ENCODE peak calls at places on chromosomes 1 and 21, in five cellular contexts. One of them, this sample, is unnamed.

GRCh38 chr1:115465802-115466363 is 127.8 kb upstream of the NGF start:
- DNase-seq in brain microvascular endothelial cell: no peak
- DNase-seq in GM13977: no peak
- DNase-seq in progenitor cell of endocrine pancreas: no peak
- DNase-seq in GM12864: no peak
- DNase-seq in this sample: peak

GRCh38 chr1:206655471-206655882 is 20.1 kb downstream of the DYRK3 start:
- DNase-seq in brain microvascular endothelial cell: no peak
- DNase-seq in GM13977: no peak
- DNase-seq in progenitor cell of endocrine pancreas: no peak
- DNase-seq in GM12864: no peak
- DNase-seq in this sample: no peak

GRCh38 chr1:230328342-230329015 is 97.7 kb downstream of the PGBD5 start:
- DNase-seq in brain microvascular endothelial cell: no peak
- DNase-seq in GM13977: no peak
- DNase-seq in progenitor cell of endocrine pancreas: no peak
- DNase-seq in GM12864: no peak
- DNase-seq in this sample: no peak

GRCh38 chr1:172698224-172698623 is 39.3 kb downstream of the FASLG start:
- DNase-seq in brain microvascular endothelial cell: no peak
- DNase-seq in GM13977: no peak
- DNase-seq in progenitor cell of endocrine pancreas: no peak
- DNase-seq in GM12864: no peak
- DNase-seq in this sample: no peak

GRCh38 chr1:6098303-6099215 is 52.9 kb downstream of the KCNAB2 start:
- DNase-seq in brain microvascular endothelial cell: no peak
- DNase-seq in GM13977: no peak
- DNase-seq in progenitor cell of endocrine pancreas: no peak
- DNase-seq in GM12864: no peak
- DNase-seq in this sample: no peak

GRCh38 chr1:235011064-235011598 is 117.5 kb downstream of the TOMM20 start:
- DNase-seq in brain microvascular endothelial cell: no peak
- DNase-seq in GM13977: peak
- DNase-seq in progenitor cell of endocrine pancreas: no peak
- DNase-seq in GM12864: peak
- DNase-seq in this sample: no peak

GRCh38 chr1:234729566-234729965 is 119.6 kb upstream of the IRF2BP2 start:
- DNase-seq in brain microvascular endothelial cell: peak
- DNase-seq in GM13977: no peak
- DNase-seq in progenitor cell of endocrine pancreas: no peak
- DNase-seq in GM12864: no peak
- DNase-seq in this sample: no peak

GRCh38 chr21:41170442-41170841 is 2.5 kb downstream of the BACE2 start:
- DNase-seq in brain microvascular endothelial cell: no peak
- DNase-seq in GM13977: peak
- DNase-seq in progenitor cell of endocrine pancreas: peak
- DNase-seq in GM12864: no peak
- DNase-seq in this sample: no peak

GRCh38 chr1:85199667-85200366 is 999 bp downstream of the SYDE2 start:
- DNase-seq in brain microvascular endothelial cell: no peak
- DNase-seq in GM13977: no peak
- DNase-seq in progenitor cell of endocrine pancreas: no peak
- DNase-seq in GM12864: no peak
- DNase-seq in this sample: no peak

GRCh38 chr1:119327436-119328155 is 41.0 kb upstream of the HAO2 start:
- DNase-seq in brain microvascular endothelial cell: no peak
- DNase-seq in GM13977: no peak
- DNase-seq in progenitor cell of endocrine pancreas: peak
- DNase-seq in GM12864: no peak
- DNase-seq in this sample: no peak

GRCh38 chr21:42161957-42162681 is 56.8 kb upstream of the ABCG1 start:
- DNase-seq in brain microvascular endothelial cell: no peak
- DNase-seq in GM13977: peak
- DNase-seq in progenitor cell of endocrine pancreas: no peak
- DNase-seq in GM12864: no peak
- DNase-seq in this sample: peak

GRCh38 chr1:169427081-169427611 is at the start of gene CCDC181:
- DNase-seq in brain microvascular endothelial cell: peak
- DNase-seq in GM13977: peak
- DNase-seq in progenitor cell of endocrine pancreas: peak
- DNase-seq in GM12864: peak
- DNase-seq in this sample: peak

GRCh38 chr1:34128186-34128889 is 36.7 kb downstream of the CSMD2 start:
- DNase-seq in brain microvascular endothelial cell: no peak
- DNase-seq in GM13977: no peak
- DNase-seq in progenitor cell of endocrine pancreas: no peak
- DNase-seq in GM12864: no peak
- DNase-seq in this sample: peak

GRCh38 chr1:166910396-166910994 is 34.4 kb upstream of the TADA1 start:
- DNase-seq in brain microvascular endothelial cell: peak
- DNase-seq in GM13977: peak
- DNase-seq in progenitor cell of endocrine pancreas: peak
- DNase-seq in GM12864: peak
- DNase-seq in this sample: no peak

GRCh38 chr1:110341872-110342331 is 2.7 kb downstream of the RBM15 start:
- DNase-seq in brain microvascular endothelial cell: no peak
- DNase-seq in GM13977: no peak
- DNase-seq in progenitor cell of endocrine pancreas: no peak
- DNase-seq in GM12864: no peak
- DNase-seq in this sample: no peak

GRCh38 chr1:148362930-148363810 is 119.9 kb downstream of the PPIAL4G start:
- DNase-seq in brain microvascular endothelial cell: no peak
- DNase-seq in GM13977: no peak
- DNase-seq in progenitor cell of endocrine pancreas: no peak
- DNase-seq in GM12864: no peak
- DNase-seq in this sample: no peak

GRCh38 chr21:27422435-27422834 is 455.5 kb upstream of the ADAMTS5 start:
- DNase-seq in brain microvascular endothelial cell: no peak
- DNase-seq in GM13977: no peak
- DNase-seq in progenitor cell of endocrine pancreas: no peak
- DNase-seq in GM12864: no peak
- DNase-seq in this sample: no peak

GRCh38 chr1:38123356-38123755 is 76.8 kb upstream of the POU3F1 start:
- DNase-seq in brain microvascular endothelial cell: no peak
- DNase-seq in GM13977: no peak
- DNase-seq in progenitor cell of endocrine pancreas: no peak
- DNase-seq in GM12864: no peak
- DNase-seq in this sample: no peak

GRCh38 chr1:61055110-61055614 is 27.2 kb upstream of the NFIA start:
- DNase-seq in brain microvascular endothelial cell: no peak
- DNase-seq in GM13977: no peak
- DNase-seq in progenitor cell of endocrine pancreas: no peak
- DNase-seq in GM12864: no peak
- DNase-seq in this sample: no peak

GRCh38 chr1:26602378-26602959 is 72.9 kb downstream of the RPS6KA1 start:
- DNase-seq in brain microvascular endothelial cell: peak
- DNase-seq in GM13977: peak
- DNase-seq in progenitor cell of endocrine pancreas: peak
- DNase-seq in GM12864: no peak
- DNase-seq in this sample: no peak

GRCh38 chr1:29398431-29398830 is 162.1 kb downstream of the PTPRU start:
- DNase-seq in brain microvascular endothelial cell: no peak
- DNase-seq in GM13977: no peak
- DNase-seq in progenitor cell of endocrine pancreas: no peak
- DNase-seq in GM12864: no peak
- DNase-seq in this sample: peak

GRCh38 chr1:25740071-25740470 is 59.9 kb upstream of the SELENON start:
- DNase-seq in brain microvascular endothelial cell: no peak
- DNase-seq in GM13977: no peak
- DNase-seq in progenitor cell of endocrine pancreas: no peak
- DNase-seq in GM12864: no peak
- DNase-seq in this sample: no peak

GRCh38 chr1:151619489-151620093 is 7.7 kb downstream of the SNX27 start:
- DNase-seq in brain microvascular endothelial cell: peak
- DNase-seq in GM13977: no peak
- DNase-seq in progenitor cell of endocrine pancreas: no peak
- DNase-seq in GM12864: no peak
- DNase-seq in this sample: no peak

GRCh38 chr1:224613486-224613885 is 2.6 kb upstream of the CNIH3 start:
- DNase-seq in brain microvascular endothelial cell: no peak
- DNase-seq in GM13977: no peak
- DNase-seq in progenitor cell of endocrine pancreas: no peak
- DNase-seq in GM12864: no peak
- DNase-seq in this sample: no peak

GRCh38 chr1:215459136-215459535 is 108.0 kb upstream of the KCTD3 start:
- DNase-seq in brain microvascular endothelial cell: no peak
- DNase-seq in GM13977: no peak
- DNase-seq in progenitor cell of endocrine pancreas: no peak
- DNase-seq in GM12864: no peak
- DNase-seq in this sample: no peak

GRCh38 chr1:22325531-22326371 is 125.9 kb upstream of the ZBTB40 start:
- DNase-seq in brain microvascular endothelial cell: no peak
- DNase-seq in GM13977: no peak
- DNase-seq in progenitor cell of endocrine pancreas: no peak
- DNase-seq in GM12864: no peak
- DNase-seq in this sample: peak

GRCh38 chr1:1349256-1350012 is at the start of gene DVL1:
- DNase-seq in brain microvascular endothelial cell: no peak
- DNase-seq in GM13977: peak
- DNase-seq in progenitor cell of endocrine pancreas: peak
- DNase-seq in GM12864: no peak
- DNase-seq in this sample: no peak

GRCh38 chr1:167518331-167518700 is at the start of gene CD247:
- DNase-seq in brain microvascular endothelial cell: no peak
- DNase-seq in GM13977: peak
- DNase-seq in progenitor cell of endocrine pancreas: no peak
- DNase-seq in GM12864: no peak
- DNase-seq in this sample: peak

DNA sequence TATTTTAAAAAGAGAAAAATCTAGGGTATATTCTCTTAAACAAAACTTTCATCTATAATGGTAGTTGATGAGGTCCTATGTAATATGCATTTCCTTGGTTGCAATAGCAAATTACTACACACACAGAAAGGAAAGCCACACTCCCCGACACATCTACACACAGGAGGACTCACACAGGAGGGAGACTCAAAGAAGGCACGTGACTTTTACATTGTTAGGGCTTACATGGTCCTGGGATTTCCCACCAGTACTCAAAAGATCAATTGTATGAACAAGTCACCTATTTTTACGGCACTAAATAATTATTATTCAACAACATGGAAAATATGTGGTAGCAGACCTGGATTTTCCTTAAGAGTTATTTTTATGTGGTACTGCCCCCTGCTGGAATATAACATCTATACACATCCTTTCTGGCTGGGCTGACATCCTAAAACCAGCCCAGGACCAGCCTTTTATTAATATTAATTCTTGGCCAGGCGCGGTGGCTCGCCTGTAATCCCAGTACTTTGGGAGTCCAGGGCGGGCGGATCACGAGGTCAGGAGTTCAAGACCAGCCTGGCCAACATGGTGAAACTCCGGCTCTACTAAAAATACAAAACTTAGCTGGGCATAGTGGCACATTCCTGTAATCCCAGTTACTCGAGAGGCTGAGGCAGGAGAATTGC is 33.9 kb upstream of the LGALS8 start:
- DNase-seq in brain microvascular endothelial cell: peak
- DNase-seq in GM13977: peak
- DNase-seq in progenitor cell of endocrine pancreas: no peak
- DNase-seq in GM12864: no peak
- DNase-seq in this sample: no peak
- TF ChIP-seq CTCF in brain microvascular endothelial cell: peak
- TF ChIP-seq CTCF in GM13977: peak
- TF ChIP-seq CTCF in progenitor cell of endocrine pancreas: peak
- TF ChIP-seq CTCF in GM12864: peak
- TF ChIP-seq CTCF in this sample: peak

DNA sequence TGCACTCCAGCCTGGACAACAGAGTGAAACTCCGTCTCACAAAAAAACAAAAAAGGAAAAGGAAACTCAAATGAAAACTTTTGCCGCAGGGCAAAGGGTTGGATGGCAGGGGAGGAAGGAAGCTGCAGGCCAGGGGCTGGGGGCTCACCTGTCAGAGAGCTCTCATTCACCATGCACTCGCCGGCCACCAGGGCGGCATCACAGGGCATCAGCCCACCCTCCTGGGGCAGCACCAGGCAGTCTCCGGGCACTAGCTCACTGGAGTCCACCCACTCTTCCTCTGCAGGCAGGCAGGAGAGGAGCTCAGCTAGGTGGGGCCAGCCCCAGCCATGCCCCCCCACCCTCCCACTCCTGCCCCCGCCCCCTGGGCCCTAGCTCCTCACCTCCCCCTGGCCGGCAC is 11.9 kb downstream of the ATP13A2 start:
- DNase-seq in brain microvascular endothelial cell: no peak
- DNase-seq in GM13977: no peak
- DNase-seq in progenitor cell of endocrine pancreas: no peak
- DNase-seq in GM12864: no peak
- DNase-seq in this sample: no peak
- TF ChIP-seq CTCF in brain microvascular endothelial cell: peak
- TF ChIP-seq CTCF in GM13977: no peak
- TF ChIP-seq CTCF in progenitor cell of endocrine pancreas: no peak
- TF ChIP-seq CTCF in GM12864: peak
- TF ChIP-seq CTCF in this sample: no peak

GRCh38 chr1:88029899-88030298 is 654.2 kb upstream of the PKN2 start:
- DNase-seq in brain microvascular endothelial cell: no peak
- DNase-seq in GM13977: no peak
- DNase-seq in progenitor cell of endocrine pancreas: no peak
- DNase-seq in GM12864: no peak
- DNase-seq in this sample: no peak

GRCh38 chr1:88029142-88029541 is 654.9 kb upstream of the PKN2 start:
- DNase-seq in brain microvascular endothelial cell: no peak
- DNase-seq in GM13977: no peak
- DNase-seq in progenitor cell of endocrine pancreas: no peak
- DNase-seq in GM12864: no peak
- DNase-seq in this sample: no peak
- TF ChIP-seq CTCF in brain microvascular endothelial cell: peak
- TF ChIP-seq CTCF in GM13977: no peak
- TF ChIP-seq CTCF in progenitor cell of endocrine pancreas: peak
- TF ChIP-seq CTCF in GM12864: no peak
- TF ChIP-seq CTCF in this sample: no peak

GRCh38 chr21:31545036-31545435 is 114.5 kb upstream of the SOD1 start:
- DNase-seq in brain microvascular endothelial cell: no peak
- DNase-seq in GM13977: no peak
- DNase-seq in progenitor cell of endocrine pancreas: no peak
- DNase-seq in GM12864: no peak
- DNase-seq in this sample: no peak

GRCh38 chr21:31552826-31553225 is 106.7 kb upstream of the SOD1 start:
- DNase-seq in brain microvascular endothelial cell: no peak
- DNase-seq in GM13977: no peak
- DNase-seq in progenitor cell of endocrine pancreas: no peak
- DNase-seq in GM12864: no peak
- DNase-seq in this sample: no peak

GRCh38 chr21:31550070-31550469 is 109.4 kb upstream of the SOD1 start:
- DNase-seq in brain microvascular endothelial cell: no peak
- DNase-seq in GM13977: no peak
- DNase-seq in progenitor cell of endocrine pancreas: no peak
- DNase-seq in GM12864: no peak
- DNase-seq in this sample: no peak

GRCh38 chr21:31546402-31547155 is 112.9 kb upstream of the SOD1 start:
- DNase-seq in brain microvascular endothelial cell: no peak
- DNase-seq in GM13977: no peak
- DNase-seq in progenitor cell of endocrine pancreas: no peak
- DNase-seq in GM12864: no peak
- DNase-seq in this sample: no peak

GRCh38 chr21:31548688-31549087 is 110.8 kb upstream of the SOD1 start:
- DNase-seq in brain microvascular endothelial cell: no peak
- DNase-seq in GM13977: no peak
- DNase-seq in progenitor cell of endocrine pancreas: no peak
- DNase-seq in GM12864: no peak
- DNase-seq in this sample: no peak
- TF ChIP-seq CTCF in brain microvascular endothelial cell: peak
- TF ChIP-seq CTCF in GM13977: no peak
- TF ChIP-seq CTCF in progenitor cell of endocrine pancreas: no peak
- TF ChIP-seq CTCF in GM12864: peak
- TF ChIP-seq CTCF in this sample: no peak

GRCh38 chr1:32241011-32241763 is 5.8 kb upstream of the FAM167B start:
- DNase-seq in brain microvascular endothelial cell: peak
- DNase-seq in GM13977: peak
- DNase-seq in progenitor cell of endocrine pancreas: peak
- DNase-seq in GM12864: no peak
- DNase-seq in this sample: peak
- TF ChIP-seq CTCF in brain microvascular endothelial cell: peak
- TF ChIP-seq CTCF in GM13977: peak
- TF ChIP-seq CTCF in progenitor cell of endocrine pancreas: no peak
- TF ChIP-seq CTCF in GM12864: no peak
- TF ChIP-seq CTCF in this sample: no peak

This sample was measured in osteocyte.